ENCODE peak calls at places on chromosomes 6 and 20, in seven cellular contexts. S is hepatocyte; L is CD8-positive, alpha-beta T cell; U is pancreas; I is tibial nerve; M is fibroblast of mammary gland; F is mammary epithelial cell. R is an unnamed sample.

GRCh38 chr6:106770663-106771062 is 141.3 kb downstream of the QRSL1 start:
- DNase-seq in L (no peak), S (no peak), U (peak), M (no peak), F (no peak), I (no peak), R (no peak)

GRCh38 chr6:129314575-129314974 is 395.4 kb downstream of the ARHGAP18 start:
- DNase-seq in M (no peak), L (no peak), U (no peak), F (no peak), I (no peak), S (no peak), R (no peak)

GRCh38 chr20:41574802-41575389 is 43.3 kb downstream of the CHD6 start:
- DNase-seq in I (no peak), L (no peak), M (no peak), U (no peak), F (no peak), S (no peak), R (no peak)

GRCh38 chr6:90820436-90820835 is 233.6 kb upstream of the MAP3K7 start:
- DNase-seq in S (no peak), L (no peak), U (no peak), F (peak), M (no peak), I (no peak), R (no peak)

GRCh38 chr20:44406572-44407100 is 51.1 kb downstream of the HNF4A start:
- DNase-seq in F (no peak), M (no peak), U (no peak), S (peak), L (no peak), I (no peak), R (no peak)

GRCh38 chr6:131061041-131061770 is 1.8 kb downstream of the EPB41L2 start:
- DNase-seq in L (no peak), M (peak), U (no peak), F (no peak), I (no peak), S (peak), R (no peak)

GRCh38 chr20:44017905-44018683 is 103.4 kb downstream of the TOX2 start:
- DNase-seq in L (no peak), U (peak), I (no peak), M (peak), S (peak), F (peak), R (peak)

GRCh38 chr20:20231528-20232298 is 136.2 kb upstream of the INSM1 start:
- DNase-seq in M (no peak), S (no peak), F (no peak), U (no peak), L (no peak), I (no peak), R (no peak)

GRCh38 chr6:170360476-170360875 is 53.9 kb downstream of the FAM120B start:
- DNase-seq in L (no peak), M (peak), F (no peak), I (no peak), S (no peak), U (no peak), R (no peak)

GRCh38 chr6:25576920-25577319 is 75.1 kb upstream of the SCGN start:
- DNase-seq in I (peak), M (no peak), L (no peak), F (no peak), U (no peak), S (no peak), R (no peak)

GRCh38 chr20:48841861-48842529 is 14.2 kb upstream of the PREX1 start:
- DNase-seq in M (peak), F (peak), U (no peak), S (no peak), L (no peak), I (no peak), R (no peak)

GRCh38 chr6:70314240-70314639 is 11.4 kb upstream of the COL9A1 start:
- DNase-seq in M (peak), S (peak), U (no peak), I (peak), L (no peak), F (no peak), R (no peak)

GRCh38 chr6:135488023-135488422 is 9.5 kb downstream of the AHI1 start:
- DNase-seq in I (no peak), S (no peak), L (no peak), F (peak), U (no peak), M (peak), R (no peak)

GRCh38 chr6:149857541-149857940 is 6.6 kb downstream of the LRP11 start:
- DNase-seq in L (no peak), M (no peak), U (no peak), F (no peak), I (no peak), S (no peak), R (peak)

GRCh38 chr20:49214546-49214945 is 4.7 kb upstream of the DDX27 start:
- DNase-seq in F (no peak), U (no peak), L (no peak), I (no peak), S (no peak), M (peak), R (no peak)

GRCh38 chr20:59644371-59644939 is 40.1 kb downstream of the PHACTR3 start:
- DNase-seq in U (no peak), I (no peak), S (no peak), L (no peak), F (no peak), M (no peak), R (no peak)

GRCh38 chr20:24842591-24843442 is 106.3 kb upstream of the CST7 start:
- DNase-seq in M (no peak), F (no peak), U (no peak), I (no peak), S (no peak), L (no peak), R (no peak)

GRCh38 chr6:67009818-67010217 is 1302.8 kb upstream of the EYS start:
- DNase-seq in M (no peak), I (no peak), F (no peak), L (no peak), S (peak), U (no peak), R (no peak)
- TF ChIP-seq CTCF in M (no peak), I (no peak), F (peak), L (no peak), S (peak), U (no peak), R (peak)

GRCh38 chr20:62030834-62031434 is 34.7 kb downstream of the TAF4 start:
- DNase-seq in L (peak), I (no peak), U (no peak), F (peak), M (no peak), S (no peak), R (no peak)
- H3K4me3 ChIP-seq in L (no peak), I (no peak), U (no peak), F (no peak), M (no peak), S (no peak), R (no peak)

DNA sequence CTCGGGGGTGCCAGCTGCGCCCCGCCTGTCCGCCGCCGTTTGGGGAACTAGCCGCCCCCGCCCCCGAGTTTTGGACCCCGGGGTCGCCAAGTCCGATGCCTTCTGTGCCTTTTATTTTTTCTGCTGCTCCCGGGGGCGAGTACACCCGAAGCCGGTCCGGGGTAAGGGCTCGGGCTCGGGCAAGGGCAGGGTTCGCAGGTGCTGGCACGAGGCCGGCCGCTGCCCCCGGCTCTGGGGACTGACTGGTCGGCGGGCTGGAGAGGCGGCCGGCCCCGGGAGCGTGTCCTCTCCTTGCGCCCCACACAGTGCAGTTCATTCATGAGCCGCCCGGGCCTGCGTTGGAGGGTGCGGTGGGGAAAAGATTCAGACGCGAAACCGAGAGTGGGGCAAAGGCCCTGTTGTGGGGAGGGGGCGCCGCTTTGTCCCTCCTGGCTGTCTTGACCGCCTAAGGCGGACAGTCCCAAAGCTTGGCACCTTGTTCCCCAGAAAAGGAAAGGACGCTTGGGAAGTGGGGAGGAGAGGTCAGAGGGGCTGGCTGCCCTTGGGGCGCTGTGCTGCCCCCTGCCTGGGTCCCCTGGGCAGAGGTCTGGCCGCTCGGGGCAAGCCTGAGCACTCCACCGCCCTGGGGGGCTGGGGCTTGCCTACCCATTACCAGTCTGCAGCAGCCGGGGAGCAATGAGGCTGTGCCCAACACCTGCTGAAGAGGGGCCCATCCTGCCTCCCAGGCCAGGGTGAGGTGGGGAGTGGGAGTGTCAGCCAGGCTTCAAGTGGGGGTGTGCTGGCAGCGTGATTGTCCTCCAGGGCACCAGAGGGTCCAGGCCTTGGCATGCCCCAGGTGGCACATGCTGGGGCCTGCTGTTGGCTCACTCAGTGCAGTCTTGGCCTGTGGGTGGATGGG is 915 bp downstream of the TMEM63B start:
- DNase-seq in F (peak), S (peak), I (peak), L (no peak), M (peak), U (peak), R (no peak)
- TF ChIP-seq CTCF in F (no peak), S (no peak), I (peak), L (no peak), M (no peak), U (no peak), R (no peak)

GRCh38 chr20:21713901-21714296 is 8.4 kb downstream of the PAX1 start:
- DNase-seq in M (no peak), I (no peak), S (no peak), F (no peak), U (no peak), L (no peak), R (no peak)
- H3K4me3 ChIP-seq in M (no peak), I (no peak), S (no peak), F (no peak), U (no peak), L (no peak), R (no peak)

GRCh38 chr20:21702553-21703467 is 2.7 kb upstream of the PAX1 start:
- DNase-seq in L (no peak), M (peak), I (peak), U (peak), F (peak), S (peak), R (no peak)
- TF ChIP-seq CTCF in L (no peak), M (peak), I (peak), U (peak), F (peak), S (peak), R (peak)

GRCh38 chr6:117776441-117776840 is 101.2 kb downstream of the NUS1 start:
- DNase-seq in M (peak), F (peak), S (no peak), L (no peak), I (no peak), U (no peak), R (no peak)

DNA sequence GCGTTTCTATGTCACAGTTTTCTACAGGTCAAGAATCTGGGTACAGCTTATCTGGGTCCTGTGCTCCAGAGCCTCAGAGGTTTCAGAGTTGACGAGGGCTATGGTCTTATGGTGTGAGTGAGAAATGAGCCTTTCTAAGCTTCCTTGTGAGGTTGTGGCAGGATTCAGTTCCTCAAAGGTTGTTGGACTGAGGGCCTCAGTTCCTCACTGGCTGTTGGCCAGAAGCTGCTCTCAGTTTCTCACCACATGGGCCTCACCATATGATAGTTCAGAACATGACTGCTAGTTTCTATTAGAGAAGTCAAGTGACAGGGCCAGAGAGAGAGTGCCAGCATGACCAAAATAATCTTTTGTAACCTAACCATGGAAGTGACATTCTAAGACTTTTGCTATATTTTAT is 96.1 kb downstream of the NUS1 start:
- DNase-seq in M (no peak), I (no peak), F (no peak), U (no peak), S (no peak), L (no peak), R (no peak)
- H3K4me3 ChIP-seq in M (no peak), I (no peak), F (no peak), U (no peak), S (no peak), L (no peak), R (no peak)